ENCODE peak calls at places on chromosome 20, in eight cellular contexts. Z is EL, N is ACHN, W is mucosa of descending colon, I is fibroblast of pulmonary artery, H is cardiac fibroblast, P is chondrocyte, U is neural progenitor cell. A is an unnamed sample.

GRCh38 chr20:62550087-62550565 is 74.3 kb upstream of the GATA5 start:
- DNase-seq in Z (no peak), N (no peak), W (no peak), I (no peak), H (no peak), P (no peak), U (peak; percentile 37), A (no peak)

GRCh38 chr20:23106271-23106851 is 20.2 kb upstream of the CD93 start:
- DNase-seq in Z (no peak), N (no peak), W (no peak), I (peak; percentile 75), H (peak; percentile 45), P (peak; percentile 28), U (no peak), A (no peak)

GRCh38 chr20:33893314-33893713 is 82.2 kb downstream of the CHMP4B start:
- DNase-seq in Z (peak; percentile 85), N (no peak), W (no peak), I (peak; percentile 43), H (peak; percentile 43), P (no peak), U (no peak), A (peak; percentile 43)

GRCh38 chr20:38303908-38304379 is at the start of gene BPI:
- DNase-seq in Z (no peak), N (no peak), W (peak; percentile 62), I (no peak), H (no peak), P (no peak), U (no peak), A (no peak)

GRCh38 chr20:17320456-17320855 is 93.6 kb downstream of the PCSK2 start:
- DNase-seq in Z (no peak), N (no peak), W (no peak), I (no peak), H (no peak), P (no peak), U (no peak), A (no peak)

GRCh38 chr20:330233-331149 is 5.1 kb downstream of the SOX12 start:
- DNase-seq in Z (peak; percentile 74), N (peak; percentile 61), W (no peak), I (peak; percentile 75), H (peak; percentile 80), P (no peak), U (peak; percentile 87), A (peak; percentile 50)

GRCh38 chr20:15742076-15742475 is 831.2 kb downstream of the KIF16B start:
- DNase-seq in Z (no peak), N (no peak), W (no peak), I (no peak), H (no peak), P (no peak), U (no peak), A (no peak)

GRCh38 chr20:53678990-53679596 is 85.5 kb upstream of the ZNF217 start:
- DNase-seq in Z (no peak), N (no peak), W (no peak), I (peak; percentile 53), H (peak; percentile 37), P (no peak), U (no peak), A (no peak)

GRCh38 chr20:48626226-48626937 is 201.4 kb downstream of the PREX1 start:
- DNase-seq in Z (no peak), N (no peak), W (no peak), I (peak; percentile 23), H (no peak), P (peak; percentile 88), U (no peak), A (no peak)

GRCh38 chr20:21179796-21180195 is 53.9 kb downstream of the KIZ start:
- DNase-seq in Z (peak; percentile 14), N (no peak), W (no peak), I (peak; percentile 47), H (peak; percentile 43), P (no peak), U (no peak), A (no peak)

GRCh38 chr20:48818481-48818987 is 9.3 kb downstream of the PREX1 start:
- DNase-seq in Z (no peak), N (no peak), W (peak; percentile 69), I (no peak), H (no peak), P (no peak), U (no peak), A (no peak)

GRCh38 chr20:24095753-24096152 is 107.2 kb upstream of the GGTLC1 start:
- DNase-seq in Z (no peak), N (no peak), W (no peak), I (no peak), H (no peak), P (no peak), U (no peak), A (peak; percentile 83)

GRCh38 chr20:63477944-63478343 is 5.5 kb upstream of the KCNQ2 start:
- DNase-seq in Z (no peak), N (no peak), W (no peak), I (no peak), H (no peak), P (no peak), U (no peak), A (no peak)

GRCh38 chr20:49615401-49616153 is 47.6 kb upstream of the PTGIS start:
- DNase-seq in Z (peak; percentile 18), N (no peak), W (peak; percentile 76), I (no peak), H (no peak), P (no peak), U (no peak), A (no peak)

GRCh38 chr20:48298851-48299484 is 513.7 kb upstream of the SULF2 start:
- DNase-seq in Z (peak; percentile 92), N (peak; percentile 73), W (no peak), I (peak; percentile 97), H (peak; percentile 97), P (no peak), U (peak; percentile 25), A (peak; percentile 86)

GRCh38 chr20:7090753-7091310 is 323.3 kb downstream of the BMP2 start:
- DNase-seq in Z (no peak), N (no peak), W (no peak), I (no peak), H (no peak), P (no peak), U (no peak), A (no peak)

GRCh38 chr20:19414600-19414999 is 202.2 kb downstream of the SLC24A3 start:
- DNase-seq in Z (no peak), N (no peak), W (no peak), I (no peak), H (no peak), P (no peak), U (no peak), A (no peak)

GRCh38 chr20:44990425-44990824 is 24.1 kb downstream of the STK4 start:
- DNase-seq in Z (peak; percentile 22), N (no peak), W (no peak), I (peak; percentile 17), H (peak; percentile 31), P (no peak), U (no peak), A (no peak)

GRCh38 chr20:44247131-44247571 is at the start of gene GDAP1L1:
- DNase-seq in Z (no peak), N (no peak), W (no peak), I (no peak), H (no peak), P (no peak), U (peak; percentile 77), A (no peak)

GRCh38 chr20:61560361-61560853 is 308.3 kb downstream of the CDH4 start:
- DNase-seq in Z (peak; percentile 71), N (peak; percentile 34), W (no peak), I (no peak), H (peak; percentile 1), P (no peak), U (no peak), A (peak; percentile 6)

GRCh38 chr20:63706852-63707557 is 771 bp downstream of the ARFRP1 start:
- DNase-seq in Z (peak; percentile 47), N (peak; percentile 41), W (peak; percentile 81), I (peak; percentile 47), H (peak; percentile 43), P (peak; percentile 92), U (peak; percentile 59), A (peak; percentile 59)

GRCh38 chr20:30484749-30485070 is 772.8 kb upstream of the DEFB115 start:
- DNase-seq in Z (no peak), N (no peak), W (no peak), I (no peak), H (no peak), P (no peak), U (no peak), A (no peak)

GRCh38 chr20:56995635-56996075 is 270.8 kb downstream of the BMP7 start:
- DNase-seq in Z (no peak), N (no peak), W (no peak), I (peak; percentile 3), H (no peak), P (no peak), U (peak; percentile 73), A (peak; percentile 17)

GRCh38 chr20:37385176-37385575 is 39.2 kb downstream of the SRC start:
- DNase-seq in Z (no peak), N (no peak), W (no peak), I (no peak), H (no peak), P (peak; percentile 65), U (no peak), A (no peak)